ENCODE peak calls at places on chromosomes 13 and 19, in eight cellular contexts. Q is body of pancreas, B is IMR-90, S is A549, J is spleen, C is tibial nerve, A is upper lobe of left lung, E is HCT116. D is an unnamed sample.

GRCh38 chr19:49862411-49863253 is 4.7 kb downstream of the PNKP start:
- DNase-seq in C (no peak), Q (peak; percentile 8), S (no peak), A (peak; percentile 87), J (peak; percentile 78), B (no peak), E (no peak), D (peak; percentile 51)

GRCh38 chr13:46578590-46578975 is 25.6 kb downstream of the LRCH1 start:
- DNase-seq in C (no peak), E (no peak), J (no peak), Q (no peak), A (no peak), S (no peak), B (no peak), D (no peak)

GRCh38 chr13:49540552-49540951 is 44.8 kb downstream of the PHF11 start:
- DNase-seq in S (no peak), Q (no peak), B (peak; percentile 62), J (no peak), E (no peak), C (no peak), A (no peak), D (no peak)

GRCh38 chr13:37485766-37486165 is 112.8 kb downstream of the POSTN start:
- DNase-seq in S (no peak), J (no peak), Q (no peak), C (no peak), B (peak; percentile 33), A (no peak), E (no peak), D (no peak)

GRCh38 chr13:59038824-59039223 is 1124.9 kb downstream of the DIAPH3 start:
- DNase-seq in A (no peak), E (no peak), S (no peak), J (no peak), C (no peak), B (peak; percentile 15), Q (no peak), D (no peak)

GRCh38 chr13:108226184-108226583 is 8.0 kb downstream of the ABHD13 start:
- DNase-seq in J (no peak), C (no peak), B (no peak), E (no peak), A (no peak), Q (no peak), S (no peak), D (no peak)

GRCh38 chr13:57409121-57409520 is 222.4 kb upstream of the PCDH17 start:
- DNase-seq in J (no peak), S (no peak), E (no peak), C (no peak), B (no peak), Q (no peak), A (no peak), D (no peak)

GRCh38 chr13:27135023-27135422 is 36.6 kb downstream of the USP12 start:
- DNase-seq in C (no peak), E (no peak), S (no peak), J (no peak), Q (no peak), B (no peak), A (no peak), D (no peak)

GRCh38 chr19:961866-962620 is 22.1 kb upstream of the WDR18 start:
- DNase-seq in B (peak; percentile 68), E (no peak), A (no peak), Q (no peak), J (no peak), C (no peak), S (no peak), D (no peak)

GRCh38 chr19:33299061-33299665 is 3.2 kb downstream of the CEBPA start:
- DNase-seq in S (no peak), C (no peak), Q (no peak), E (no peak), B (no peak), A (no peak), J (no peak), D (peak; percentile 43)

GRCh38 chr19:10643968-10644290 is 10.2 kb upstream of the ILF3 start:
- DNase-seq in J (no peak), C (no peak), E (no peak), B (no peak), S (no peak), Q (no peak), A (no peak), D (no peak)

GRCh38 chr13:48975101-48975925 is at the start of gene FNDC3A:
- DNase-seq in A (no peak), C (no peak), S (peak; percentile 44), E (peak; percentile 29), B (peak; percentile 64), J (peak; percentile 96), Q (peak; percentile 67), D (peak; percentile 76)

GRCh38 chr13:23506071-23506820 is 64.0 kb upstream of the TNFRSF19 start:
- DNase-seq in S (no peak), E (no peak), Q (no peak), C (no peak), B (peak; percentile 39), J (no peak), A (no peak), D (no peak)

GRCh38 chr13:83449666-83450395 is 432.4 kb downstream of the SLITRK1 start:
- DNase-seq in B (peak; percentile 62), A (no peak), C (no peak), J (no peak), E (no peak), Q (no peak), S (peak; percentile 1), D (no peak)

GRCh38 chr19:58511353-58512208 is at the start of gene SLC27A5:
- DNase-seq in B (no peak), Q (no peak), A (peak; percentile 76), S (no peak), J (no peak), E (no peak), C (no peak), D (no peak)

GRCh38 chr19:50858896-50859295 is 4.2 kb downstream of the KLK3 start:
- DNase-seq in C (no peak), E (no peak), B (no peak), S (no peak), Q (peak; percentile 35), J (no peak), A (no peak), D (no peak)

GRCh38 chr19:38583219-38583984 is 34.4 kb downstream of the MAP4K1 start:
- DNase-seq in J (no peak), S (no peak), Q (no peak), A (peak; percentile 39), C (no peak), B (no peak), E (no peak), D (peak; percentile 63)

GRCh38 chr19:28961772-28962500 is 251.0 kb downstream of the UQCRFS1 start:
- DNase-seq in A (no peak), S (no peak), C (no peak), B (peak; percentile 81), Q (no peak), E (no peak), J (no peak), D (no peak)

GRCh38 chr13:97116754-97117153 is 105.4 kb upstream of the MBNL2 start:
- DNase-seq in E (no peak), C (no peak), J (no peak), S (no peak), A (no peak), B (peak; percentile 65), Q (peak; percentile 40), D (no peak)

GRCh38 chr13:106533101-106533939 is 2.1 kb downstream of the EFNB2 start:
- DNase-seq in J (peak; percentile 87), A (peak; percentile 96), S (peak; percentile 43), Q (peak; percentile 85), B (peak; percentile 78), E (no peak), C (peak; percentile 72), D (no peak)

GRCh38 chr19:926595-927043 is 784 bp downstream of the ARID3A start:
- DNase-seq in B (no peak), A (peak; percentile 92), E (no peak), C (no peak), S (no peak), J (peak; percentile 92), Q (peak; percentile 61), D (peak; percentile 87)

GRCh38 chr13:114151565-114152284 is 19.3 kb upstream of the RASA3 start:
- DNase-seq in J (no peak), A (no peak), C (no peak), B (no peak), S (no peak), Q (no peak), E (peak; percentile 53), D (peak; percentile 92)

GRCh38 chr19:46803555-46803954 is 15.2 kb upstream of the SLC1A5 start:
- DNase-seq in J (no peak), B (no peak), S (no peak), A (no peak), C (no peak), Q (no peak), E (no peak), D (peak; percentile 51)

GRCh38 chr13:91785435-91786137 is 387.2 kb downstream of the GPC5 start:
- DNase-seq in S (no peak), Q (no peak), E (no peak), J (no peak), B (no peak), A (no peak), C (no peak), D (no peak)

GRCh38 chr19:49080392-49080791 is 4.9 kb upstream of the SNRNP70 start:
- DNase-seq in Q (no peak), E (no peak), B (no peak), S (no peak), J (no peak), A (no peak), C (no peak), D (no peak)

GRCh38 chr13:28495586-28496564 is 947 bp upstream of the FLT1 start:
- DNase-seq in A (no peak), C (no peak), B (no peak), E (no peak), S (no peak), Q (no peak), J (no peak), D (no peak)
- TF ChIP-seq POLR2A in A (no peak), C (no peak), B (no peak), E (no peak), S (no peak), Q (no peak), J (no peak), D (no peak)

GRCh38 chr19:54021932-54022331 is 30.5 kb downstream of the CACNG6 start:
- DNase-seq in E (no peak), Q (no peak), S (no peak), C (no peak), B (no peak), A (no peak), J (no peak), D (no peak)
- TF ChIP-seq POLR2A in E (no peak), Q (no peak), S (no peak), C (no peak), B (no peak), A (no peak), J (no peak), D (no peak)

GRCh38 chr19:16447015-16447384 is 24.8 kb downstream of the EPS15L1 start:
- DNase-seq in B (peak; percentile 91), S (no peak), E (no peak), C (peak; percentile 78), Q (peak; percentile 72), A (no peak), J (peak; percentile 94), D (peak; percentile 89)
- TF ChIP-seq POLR2A in B (no peak), S (no peak), E (no peak), C (no peak), Q (no peak), A (no peak), J (no peak), D (no peak)

GRCh38 chr19:40689339-40690049 is 957 bp downstream of the NUMBL start:
- DNase-seq in A (peak; percentile 83), E (no peak), C (no peak), B (no peak), S (no peak), Q (peak; percentile 15), J (peak; percentile 83), D (peak; percentile 64)
- TF ChIP-seq POLR2A in A (no peak), E (no peak), C (no peak), B (peak; percentile 86), S (no peak), Q (no peak), J (no peak), D (no peak)